ENCODE peak calls at places on chromosomes 4 and X, in four cellular contexts. One of them, this sample, is unnamed.
A peak's percentile ranks its signal among the peaks of the same experiment; 100 is the strongest.

GRCh38 chr4:176191974-176192373 is 3.4 kb downstream of the SPATA4 start:
- DNase-seq in DMS153: peak; percentile 90
- DNase-seq in glutamatergic neuron: no peak
- DNase-seq in amniotic stem cell: no peak
- DNase-seq in this sample: peak; percentile 70

GRCh38 chr4:106284227-106284626 is 31.8 kb downstream of the TBCK start:
- DNase-seq in DMS153: no peak
- DNase-seq in amniotic stem cell: no peak
- DNase-seq in glutamatergic neuron: no peak
- DNase-seq in this sample: no peak

GRCh38 chr4:152243890-152244595 is 291.8 kb downstream of the FBXW7 start:
- DNase-seq in DMS153: peak; percentile 37
- DNase-seq in amniotic stem cell: no peak
- DNase-seq in glutamatergic neuron: no peak
- DNase-seq in this sample: no peak

GRCh38 chr4:112752510-112752909 is 115.6 kb downstream of the LARP7 start:
- DNase-seq in glutamatergic neuron: no peak
- DNase-seq in amniotic stem cell: no peak
- DNase-seq in DMS153: no peak
- DNase-seq in this sample: no peak

GRCh38 chr4:24686866-24687672 is 102.7 kb upstream of the DHX15 start:
- DNase-seq in DMS153: no peak
- DNase-seq in glutamatergic neuron: peak; percentile 52
- DNase-seq in amniotic stem cell: no peak
- DNase-seq in this sample: peak; percentile 4

GRCh38 chrX:3501833-3502535 is 155.5 kb upstream of the MXRA5 start:
- DNase-seq in amniotic stem cell: no peak
- DNase-seq in DMS153: no peak
- DNase-seq in glutamatergic neuron: no peak
- DNase-seq in this sample: no peak

GRCh38 chr4:125994024-125994423 is 679.3 kb downstream of the FAT4 start:
- DNase-seq in glutamatergic neuron: no peak
- DNase-seq in DMS153: no peak
- DNase-seq in amniotic stem cell: no peak
- DNase-seq in this sample: no peak

GRCh38 chrX:136210806-136211205 is 40.4 kb downstream of the MAP7D3 start:
- DNase-seq in amniotic stem cell: no peak
- DNase-seq in glutamatergic neuron: no peak
- DNase-seq in DMS153: no peak
- DNase-seq in this sample: no peak

GRCh38 chr4:122086338-122086737 is 65.8 kb upstream of the BLTP1 start:
- DNase-seq in amniotic stem cell: no peak
- DNase-seq in glutamatergic neuron: no peak
- DNase-seq in DMS153: peak; percentile 47
- DNase-seq in this sample: no peak

GRCh38 chr4:88672987-88673386 is 24.6 kb downstream of the NAP1L5 start:
- DNase-seq in amniotic stem cell: no peak
- DNase-seq in DMS153: no peak
- DNase-seq in glutamatergic neuron: peak; percentile 48
- DNase-seq in this sample: no peak

GRCh38 chrX:10529344-10529743 is 91.0 kb downstream of the MID1 start:
- DNase-seq in glutamatergic neuron: no peak
- DNase-seq in DMS153: no peak
- DNase-seq in amniotic stem cell: no peak
- DNase-seq in this sample: no peak

GRCh38 chrX:78997870-78998558 is 52.8 kb downstream of the P2RY10 start:
- DNase-seq in amniotic stem cell: no peak
- DNase-seq in glutamatergic neuron: no peak
- DNase-seq in DMS153: no peak
- DNase-seq in this sample: no peak

GRCh38 chrX:43949669-43950068 is 23.5 kb downstream of the NDP start:
- DNase-seq in DMS153: no peak
- DNase-seq in glutamatergic neuron: peak; percentile 61
- DNase-seq in amniotic stem cell: no peak
- DNase-seq in this sample: no peak

GRCh38 chr4:38119663-38120374 is 159.6 kb downstream of the PTTG2 start:
- DNase-seq in DMS153: no peak
- DNase-seq in amniotic stem cell: peak; percentile 57
- DNase-seq in glutamatergic neuron: peak; percentile 62
- DNase-seq in this sample: no peak

GRCh38 chr4:101527186-101527585 is 179.9 kb upstream of the PPP3CA start:
- DNase-seq in amniotic stem cell: no peak
- DNase-seq in DMS153: no peak
- DNase-seq in glutamatergic neuron: no peak
- DNase-seq in this sample: no peak

GRCh38 chr4:52290468-52290867 is 239.4 kb downstream of the SPATA18 start:
- DNase-seq in DMS153: no peak
- DNase-seq in glutamatergic neuron: no peak
- DNase-seq in amniotic stem cell: no peak
- DNase-seq in this sample: no peak

GRCh38 chrX:12898073-12898472 is 8.3 kb upstream of the TLR8 start:
- DNase-seq in DMS153: no peak
- DNase-seq in glutamatergic neuron: no peak
- DNase-seq in amniotic stem cell: no peak
- DNase-seq in this sample: no peak

GRCh38 chrX:38612281-38612680 is 50.9 kb downstream of the TSPAN7 start:
- DNase-seq in DMS153: no peak
- DNase-seq in amniotic stem cell: no peak
- DNase-seq in glutamatergic neuron: no peak
- DNase-seq in this sample: no peak

GRCh38 chr4:52873191-52873590 is 11.1 kb downstream of the RASL11B start:
- DNase-seq in DMS153: no peak
- DNase-seq in glutamatergic neuron: no peak
- DNase-seq in amniotic stem cell: no peak
- DNase-seq in this sample: no peak

GRCh38 chr4:74768857-74769525 is 25.3 kb downstream of the BTC start:
- DNase-seq in DMS153: no peak
- DNase-seq in glutamatergic neuron: no peak
- DNase-seq in amniotic stem cell: no peak
- DNase-seq in this sample: no peak

GRCh38 chr4:74152841-74153240 is 5.1 kb upstream of the MTHFD2L start:
- DNase-seq in amniotic stem cell: no peak
- DNase-seq in glutamatergic neuron: no peak
- DNase-seq in DMS153: no peak
- DNase-seq in this sample: no peak

GRCh38 chr4:84965558-84966381 is 720 bp downstream of the WDFY3 start:
- DNase-seq in glutamatergic neuron: peak; percentile 80
- DNase-seq in DMS153: no peak
- DNase-seq in amniotic stem cell: no peak
- DNase-seq in this sample: no peak

GRCh38 chr4:142812091-142812490 is 34.0 kb downstream of the INPP4B start:
- DNase-seq in DMS153: no peak
- DNase-seq in amniotic stem cell: no peak
- DNase-seq in glutamatergic neuron: no peak
- DNase-seq in this sample: no peak

GRCh38 chrX:19121898-19122640 is at the start of gene ADGRG2:
- DNase-seq in DMS153: no peak
- DNase-seq in glutamatergic neuron: peak; percentile 39
- DNase-seq in amniotic stem cell: no peak
- DNase-seq in this sample: no peak

GRCh38 chr4:95625020-95625419 is 76.2 kb upstream of the UNC5C start:
- DNase-seq in amniotic stem cell: no peak
- DNase-seq in glutamatergic neuron: no peak
- DNase-seq in DMS153: no peak
- DNase-seq in this sample: no peak

GRCh38 chr4:165426769-165427168 is 48.0 kb downstream of the CPE start:
- DNase-seq in glutamatergic neuron: no peak
- DNase-seq in amniotic stem cell: no peak
- DNase-seq in DMS153: no peak
- DNase-seq in this sample: no peak

GRCh38 chr4:80538276-80538926 is 202.9 kb downstream of the CFAP299 start:
- DNase-seq in DMS153: no peak
- DNase-seq in glutamatergic neuron: no peak
- DNase-seq in amniotic stem cell: peak; percentile 6
- DNase-seq in this sample: no peak

GRCh38 chr4:80183196-80184052 is 13.9 kb upstream of the PRDM8 start:
- DNase-seq in amniotic stem cell: no peak
- DNase-seq in glutamatergic neuron: no peak
- DNase-seq in DMS153: no peak
- DNase-seq in this sample: no peak

GRCh38 chrX:15916704-15917084 is 62.1 kb upstream of the AP1S2 start:
- DNase-seq in glutamatergic neuron: no peak
- DNase-seq in DMS153: no peak
- DNase-seq in amniotic stem cell: no peak
- DNase-seq in this sample: no peak

This sample was measured in NCI-H774.